ENCODE peak calls at places on chromosome 1, in ten cellular contexts. E is GM04504; Q is stromal cell of bone marrow; D is NT2/D1; K is spleen; W is CD4-positive, alpha-beta T cell; U is AG08395; L is frontal cortex; A is activated CD4-positive, alpha-beta T cell treated with anti-CD3 and anti-CD28 coated beads for 36 hours; N is thyroid gland. R is an unnamed sample.

GRCh38 chr1:204295666-204296065 is 64.1 kb downstream of the PLEKHA6 start:
- DNase-seq in U (peak; percentile 55), D (no peak), A (no peak), E (no peak), W (no peak), L (no peak), K (no peak), Q (peak; percentile 36), N (no peak), R (no peak)

GRCh38 chr1:218983848-218984247 is 189.8 kb upstream of the LYPLAL1 start:
- DNase-seq in U (no peak), A (no peak), K (no peak), N (no peak), E (no peak), L (no peak), D (peak; percentile 18), W (no peak), Q (no peak), R (no peak)

GRCh38 chr1:174262747-174263241 is 103.5 kb downstream of the RABGAP1L start:
- DNase-seq in W (no peak), U (peak; percentile 70), L (peak; percentile 52), K (no peak), D (peak; percentile 27), E (peak; percentile 27), A (no peak), N (no peak), Q (peak; percentile 19), R (peak; percentile 44)

GRCh38 chr1:1841575-1841991 is 49.3 kb downstream of the GNB1 start:
- DNase-seq in N (no peak), D (no peak), W (no peak), E (no peak), K (no peak), A (no peak), L (no peak), Q (no peak), U (peak; percentile 29), R (no peak)

GRCh38 chr1:25126568-25126967 is 105.7 kb downstream of the SYF2 start:
- DNase-seq in U (no peak), L (no peak), Q (no peak), D (no peak), E (no peak), W (no peak), A (no peak), N (no peak), K (no peak), R (no peak)

GRCh38 chr1:4743978-4744750 is 89.8 kb downstream of the AJAP1 start:
- DNase-seq in E (no peak), U (no peak), A (no peak), Q (no peak), L (no peak), K (no peak), N (peak; percentile 83), W (no peak), D (no peak), R (no peak)

GRCh38 chr1:183989078-183989577 is 48.4 kb downstream of the COLGALT2 start:
- DNase-seq in Q (peak; percentile 59), E (peak; percentile 73), A (peak; percentile 66), U (peak; percentile 85), L (no peak), K (no peak), W (no peak), D (no peak), N (peak; percentile 41), R (peak; percentile 12)

GRCh38 chr1:25700124-25700523 is 83.5 kb downstream of the MAN1C1 start:
- DNase-seq in W (no peak), L (no peak), U (peak; percentile 80), N (peak; percentile 66), A (no peak), K (no peak), Q (peak; percentile 70), D (no peak), E (no peak), R (peak; percentile 60)

GRCh38 chr1:220843481-220844011 is 35.7 kb upstream of the HLX start:
- DNase-seq in A (no peak), U (no peak), L (no peak), E (no peak), K (no peak), Q (peak; percentile 26), N (no peak), W (no peak), D (no peak), R (peak; percentile 28)

GRCh38 chr1:7915826-7916225 is 24.8 kb downstream of the TNFRSF9 start:
- DNase-seq in Q (no peak), N (no peak), L (no peak), W (no peak), A (peak; percentile 41), K (no peak), U (no peak), D (no peak), E (no peak), R (no peak)

GRCh38 chr1:238738942-238739341 is 647.4 kb upstream of the CHRM3 start:
- DNase-seq in A (no peak), N (peak; percentile 7), W (no peak), U (no peak), K (no peak), L (no peak), E (peak; percentile 20), Q (peak; percentile 21), D (no peak), R (no peak)

GRCh38 chr1:53947172-53947835 is 1.2 kb downstream of the LRRC42 start:
- DNase-seq in A (peak; percentile 10), W (no peak), L (no peak), D (no peak), N (no peak), E (no peak), K (peak; percentile 78), Q (no peak), U (no peak), R (no peak)

GRCh38 chr1:87937774-87938173 is 609.1 kb downstream of the LMO4 start:
- DNase-seq in W (no peak), E (no peak), Q (no peak), N (no peak), D (no peak), K (no peak), L (no peak), U (no peak), A (no peak), R (no peak)

GRCh38 chr1:33367488-33368405 is 46.8 kb upstream of the A3GALT2 start:
- DNase-seq in Q (peak; percentile 57), D (peak; percentile 81), U (peak; percentile 87), E (no peak), K (peak; percentile 97), L (peak; percentile 85), A (peak; percentile 93), N (peak; percentile 86), W (peak; percentile 77), R (peak; percentile 75)

GRCh38 chr1:54857741-54858665 is 29.0 kb downstream of the DHCR24 start:
- DNase-seq in A (no peak), E (no peak), N (no peak), K (no peak), W (no peak), L (no peak), U (peak; percentile 48), D (no peak), Q (no peak), R (no peak)

GRCh38 chr1:16372535-16373340 is 5.7 kb downstream of the SZRD1 start:
- DNase-seq in L (no peak), K (no peak), Q (no peak), D (no peak), A (no peak), U (no peak), N (no peak), E (no peak), W (no peak), R (no peak)

GRCh38 chr1:244918422-244919319 is 54.3 kb upstream of the HNRNPU start:
- DNase-seq in W (peak; percentile 74), E (no peak), U (peak; percentile 18), A (peak; percentile 66), K (peak; percentile 89), D (no peak), L (peak; percentile 65), N (peak; percentile 57), Q (no peak), R (no peak)

GRCh38 chr1:113452921-113453770 is 62.8 kb downstream of the MAGI3 start:
- DNase-seq in N (no peak), L (no peak), W (no peak), E (no peak), U (peak; percentile 17), K (no peak), A (peak; percentile 32), Q (no peak), D (peak; percentile 16), R (peak; percentile 52)

GRCh38 chr1:149936992-149937705 is 470 bp upstream of the MTMR11 start:
- DNase-seq in K (no peak), N (peak; percentile 46), W (no peak), D (no peak), A (peak; percentile 23), L (no peak), U (peak; percentile 45), Q (peak; percentile 47), E (no peak), R (peak; percentile 48)

GRCh38 chr1:24355466-24355865 is 36.3 kb downstream of the GRHL3 start:
- DNase-seq in N (no peak), E (no peak), K (no peak), L (no peak), U (no peak), Q (no peak), W (no peak), D (no peak), A (no peak), R (no peak)

GRCh38 chr1:204885288-204885711 is 14.6 kb downstream of the NFASC start:
- DNase-seq in D (no peak), A (no peak), N (no peak), L (no peak), Q (peak; percentile 54), E (peak; percentile 50), W (no peak), U (peak; percentile 72), K (no peak), R (no peak)

GRCh38 chr1:178273707-178274410 is 180.0 kb downstream of the RASAL2 start:
- DNase-seq in A (no peak), U (no peak), D (no peak), E (no peak), L (no peak), W (no peak), Q (no peak), K (no peak), N (no peak), R (no peak)

GRCh38 chr1:219938706-219939105 is 10.3 kb upstream of the SLC30A10 start:
- DNase-seq in Q (peak; percentile 30), L (no peak), N (peak; percentile 50), W (no peak), U (peak; percentile 12), E (peak; percentile 60), K (no peak), A (no peak), D (no peak), R (no peak)

GRCh38 chr1:208203127-208203847 is 40.9 kb downstream of the PLXNA2 start:
- DNase-seq in D (no peak), K (no peak), N (peak; percentile 73), L (no peak), U (peak; percentile 48), A (no peak), W (no peak), Q (peak; percentile 70), E (no peak), R (peak; percentile 40)

GRCh38 chr1:6614953-6615785 is 1.6 kb downstream of the PHF13 start:
- DNase-seq in U (no peak), L (peak; percentile 58), D (no peak), E (no peak), K (peak; percentile 87), W (no peak), N (no peak), A (peak; percentile 23), Q (no peak), R (no peak)

GRCh38 chr1:151545542-151545941 is 5.4 kb downstream of the TUFT1 start:
- DNase-seq in L (no peak), E (no peak), Q (no peak), K (no peak), U (no peak), D (no peak), A (no peak), W (no peak), N (no peak), R (no peak)

GRCh38 chr1:12150456-12151200 is 16.2 kb upstream of the TNFRSF1B start:
- DNase-seq in A (no peak), K (no peak), D (no peak), Q (no peak), N (peak; percentile 60), W (no peak), U (no peak), L (no peak), E (no peak), R (no peak)

GRCh38 chr1:29332204-29332603 is 95.9 kb downstream of the PTPRU start:
- DNase-seq in D (peak; percentile 87), L (no peak), W (no peak), K (peak; percentile 16), N (no peak), Q (peak; percentile 20), A (peak; percentile 60), E (no peak), U (peak; percentile 17), R (peak; percentile 20)